ENCODE peak calls at places on chromosomes 1 and 21, in six cellular contexts. One of them, this sample, is unnamed. For H3K36me3, the result is how much of the 10 kb centered on the place peaks cover.

GRCh38 chr1:211625040-211625439 is 46.1 kb upstream of the SLC30A1 start:
- DNase-seq in PC-3: peak
- DNase-seq in cardiac muscle cell: peak
- DNase-seq in endodermal cell: no peak
- DNase-seq in IMR-90: peak
- DNase-seq in A673: peak
- DNase-seq in this sample: no peak

GRCh38 chr1:174036798-174037197 is 14.6 kb upstream of the RC3H1 start:
- DNase-seq in cardiac muscle cell: no peak
- DNase-seq in endodermal cell: no peak
- DNase-seq in PC-3: no peak
- DNase-seq in A673: no peak
- DNase-seq in IMR-90: no peak
- DNase-seq in this sample: no peak

GRCh38 chr21:29342394-29342957 is 43.8 kb downstream of the BACH1 start:
- DNase-seq in IMR-90: peak
- DNase-seq in PC-3: peak
- DNase-seq in cardiac muscle cell: peak
- DNase-seq in endodermal cell: no peak
- DNase-seq in A673: peak
- DNase-seq in this sample: no peak

GRCh38 chr1:228172591-228173527 is 7.3 kb downstream of the IBA57 start:
- DNase-seq in A673: no peak
- DNase-seq in endodermal cell: peak
- DNase-seq in cardiac muscle cell: no peak
- DNase-seq in IMR-90: no peak
- DNase-seq in PC-3: no peak
- DNase-seq in this sample: no peak

GRCh38 chr1:183598386-183598785 is 8.1 kb upstream of the NCF2 start:
- DNase-seq in A673: no peak
- DNase-seq in PC-3: no peak
- DNase-seq in cardiac muscle cell: no peak
- DNase-seq in endodermal cell: no peak
- DNase-seq in IMR-90: peak
- DNase-seq in this sample: no peak

GRCh38 chr1:195019385-195019784 is 1588.9 kb downstream of the KCNT2 start:
- DNase-seq in A673: peak
- DNase-seq in endodermal cell: no peak
- DNase-seq in IMR-90: peak
- DNase-seq in cardiac muscle cell: no peak
- DNase-seq in PC-3: no peak
- DNase-seq in this sample: no peak

GRCh38 chr1:34478460-34479076 is 276.3 kb upstream of the GJB5 start:
- DNase-seq in PC-3: no peak
- DNase-seq in IMR-90: no peak
- DNase-seq in A673: no peak
- DNase-seq in endodermal cell: peak
- DNase-seq in cardiac muscle cell: no peak
- DNase-seq in this sample: no peak

GRCh38 chr21:39660596-39660995 is 47.9 kb downstream of the B3GALT5 start:
- DNase-seq in IMR-90: peak
- DNase-seq in cardiac muscle cell: peak
- DNase-seq in A673: no peak
- DNase-seq in PC-3: peak
- DNase-seq in endodermal cell: peak
- DNase-seq in this sample: peak

GRCh38 chr1:119673171-119673940 is 25.3 kb upstream of the ZNF697 start:
- DNase-seq in endodermal cell: no peak
- DNase-seq in cardiac muscle cell: peak
- DNase-seq in PC-3: peak
- DNase-seq in IMR-90: peak
- DNase-seq in A673: no peak
- DNase-seq in this sample: no peak

GRCh38 chr21:42833439-42833815 is 45.9 kb downstream of the WDR4 start:
- DNase-seq in A673: peak
- DNase-seq in endodermal cell: peak
- DNase-seq in cardiac muscle cell: no peak
- DNase-seq in PC-3: peak
- DNase-seq in IMR-90: peak
- DNase-seq in this sample: peak

GRCh38 chr1:113701429-113701828 is 57.9 kb downstream of the PHTF1 start:
- DNase-seq in cardiac muscle cell: peak
- DNase-seq in A673: peak
- DNase-seq in endodermal cell: peak
- DNase-seq in PC-3: no peak
- DNase-seq in IMR-90: no peak
- DNase-seq in this sample: no peak

GRCh38 chr1:188782220-188782841 is 1695.3 kb downstream of the BRINP3 start:
- DNase-seq in endodermal cell: peak
- DNase-seq in PC-3: peak
- DNase-seq in A673: peak
- DNase-seq in IMR-90: peak
- DNase-seq in cardiac muscle cell: peak
- DNase-seq in this sample: peak

GRCh38 chr1:1361982-1362423 is 3.6 kb upstream of the MXRA8 start:
- DNase-seq in PC-3: no peak
- DNase-seq in A673: no peak
- DNase-seq in endodermal cell: peak
- DNase-seq in cardiac muscle cell: peak
- DNase-seq in IMR-90: peak
- DNase-seq in this sample: no peak

GRCh38 chr21:34522284-34522683 is 10.3 kb upstream of the KCNE1 start:
- DNase-seq in PC-3: no peak
- DNase-seq in A673: no peak
- DNase-seq in IMR-90: no peak
- DNase-seq in endodermal cell: no peak
- DNase-seq in cardiac muscle cell: no peak
- DNase-seq in this sample: peak

GRCh38 chr1:226734611-226735153 is 4.4 kb downstream of the ITPKB start:
- DNase-seq in PC-3: no peak
- DNase-seq in A673: no peak
- DNase-seq in cardiac muscle cell: no peak
- DNase-seq in endodermal cell: no peak
- DNase-seq in IMR-90: no peak
- DNase-seq in this sample: no peak

GRCh38 chr1:157162345-157162744 is 24.1 kb upstream of the ETV3 start:
- DNase-seq in PC-3: no peak
- DNase-seq in IMR-90: no peak
- DNase-seq in cardiac muscle cell: no peak
- DNase-seq in A673: no peak
- DNase-seq in endodermal cell: peak
- DNase-seq in this sample: no peak

GRCh38 chr1:98704474-98704873 is 43.0 kb downstream of the SNX7 start:
- DNase-seq in A673: no peak
- DNase-seq in IMR-90: peak
- DNase-seq in PC-3: no peak
- DNase-seq in endodermal cell: peak
- DNase-seq in cardiac muscle cell: peak
- DNase-seq in this sample: no peak

GRCh38 chr1:59136541-59137335 is 160.2 kb upstream of the FGGY start:
- DNase-seq in endodermal cell: no peak
- DNase-seq in A673: no peak
- DNase-seq in PC-3: no peak
- DNase-seq in cardiac muscle cell: no peak
- DNase-seq in IMR-90: no peak
- DNase-seq in this sample: no peak

GRCh38 chr1:24189528-24189927 is 2.4 kb upstream of the IFNLR1 start:
- DNase-seq in endodermal cell: no peak
- DNase-seq in A673: no peak
- DNase-seq in IMR-90: no peak
- DNase-seq in PC-3: no peak
- DNase-seq in cardiac muscle cell: no peak
- DNase-seq in this sample: no peak

GRCh38 chr1:56216173-56216572 is 363.2 kb downstream of the PLPP3 start:
- DNase-seq in PC-3: no peak
- DNase-seq in IMR-90: peak
- DNase-seq in A673: no peak
- DNase-seq in cardiac muscle cell: peak
- DNase-seq in endodermal cell: no peak
- DNase-seq in this sample: no peak

GRCh38 chr1:63600248-63600647 is 7.0 kb downstream of the PGM1 start:
- DNase-seq in A673: no peak
- DNase-seq in IMR-90: no peak
- DNase-seq in endodermal cell: no peak
- DNase-seq in cardiac muscle cell: no peak
- DNase-seq in PC-3: peak
- DNase-seq in this sample: no peak
- H3K27ac ChIP-seq in A673: no peak
- H3K27ac ChIP-seq in IMR-90: no peak
- H3K27ac ChIP-seq in endodermal cell: no peak
- H3K27ac ChIP-seq in cardiac muscle cell: no peak
- H3K27ac ChIP-seq in PC-3: no peak
- H3K27ac ChIP-seq in this sample: no peak

DNA sequence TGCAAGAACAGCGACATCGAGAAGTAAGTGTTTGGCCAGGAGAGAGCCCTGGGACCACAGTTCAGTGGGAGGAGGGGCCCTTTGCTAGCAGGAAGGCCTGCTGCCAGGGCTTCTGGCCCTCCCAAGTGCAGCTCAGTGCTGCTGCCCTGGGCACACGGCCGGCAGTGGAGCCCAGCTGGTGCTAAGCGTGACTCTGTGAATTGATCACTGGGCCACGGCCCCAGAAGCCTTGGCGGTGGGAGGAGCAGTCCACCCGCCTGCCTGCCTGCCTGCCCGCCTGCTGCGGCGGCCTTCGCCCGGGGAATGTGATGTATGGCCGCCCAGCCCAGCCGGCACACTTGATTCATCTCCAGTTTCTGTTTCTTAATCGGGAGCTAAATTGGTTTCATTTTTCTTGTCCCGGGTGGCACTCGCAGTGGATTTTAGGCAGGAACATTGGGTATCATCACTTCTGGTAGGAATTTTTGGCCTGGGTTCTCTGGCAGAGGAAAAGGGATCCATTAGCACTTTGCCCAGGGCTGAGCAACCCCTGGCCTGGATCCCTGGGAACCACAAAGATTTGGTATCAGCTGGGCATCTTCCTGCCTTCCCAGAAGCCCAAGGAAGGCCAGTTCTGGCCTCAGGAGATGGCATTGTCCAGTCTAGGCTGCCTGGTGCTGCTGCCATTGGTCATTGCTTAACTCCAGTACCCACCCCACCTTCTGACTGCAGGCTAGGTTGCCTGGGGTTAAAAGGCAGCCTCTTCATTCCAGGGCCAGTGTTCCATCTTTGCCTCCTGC is 28.6 kb downstream of the TMEM53 start:
- DNase-seq in IMR-90: peak
- DNase-seq in A673: no peak
- DNase-seq in PC-3: no peak
- DNase-seq in endodermal cell: no peak
- DNase-seq in cardiac muscle cell: no peak
- DNase-seq in this sample: peak
- H3K36me3 ChIP-seq in IMR-90: half or more
- H3K36me3 ChIP-seq in A673: half or more
- H3K36me3 ChIP-seq in PC-3: under half
- H3K36me3 ChIP-seq in endodermal cell: half or more
- H3K36me3 ChIP-seq in cardiac muscle cell: under half
- H3K36me3 ChIP-seq in this sample: under half

GRCh38 chr1:116514708-116515525 is 55.9 kb downstream of the CD58 start:
- DNase-seq in PC-3: peak
- DNase-seq in A673: no peak
- DNase-seq in endodermal cell: no peak
- DNase-seq in cardiac muscle cell: peak
- DNase-seq in IMR-90: no peak
- DNase-seq in this sample: peak
- H3K27ac ChIP-seq in PC-3: peak
- H3K27ac ChIP-seq in A673: no peak
- H3K27ac ChIP-seq in endodermal cell: no peak
- H3K27ac ChIP-seq in cardiac muscle cell: no peak
- H3K27ac ChIP-seq in IMR-90: no peak
- H3K27ac ChIP-seq in this sample: peak

DNA sequence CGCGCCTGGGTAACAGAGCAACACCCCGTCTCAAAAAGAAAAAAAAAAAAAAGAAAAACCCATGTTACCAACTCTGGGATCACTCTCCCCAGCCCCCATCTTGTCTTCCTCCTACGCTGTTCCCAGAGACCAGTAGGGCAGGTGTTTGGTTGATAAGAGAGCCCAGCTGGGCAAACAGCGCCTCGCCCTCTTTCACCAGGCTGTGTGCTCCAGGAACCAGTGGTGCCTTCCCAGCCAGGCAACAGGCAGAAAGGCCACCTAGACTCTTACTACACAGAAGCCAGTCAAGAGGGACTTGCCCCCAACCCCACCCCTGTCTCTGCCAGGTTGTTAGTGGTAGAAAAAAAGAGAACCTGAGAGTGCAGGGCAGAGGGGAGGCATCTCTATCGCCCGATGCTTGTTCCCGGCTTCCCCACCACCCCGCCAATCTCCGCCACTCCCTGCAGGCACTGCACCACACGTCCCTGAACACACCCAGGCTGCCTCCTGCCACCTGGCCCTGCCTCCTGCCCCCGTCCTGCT is 14.0 kb upstream of the CTRC start:
- DNase-seq in endodermal cell: no peak
- DNase-seq in PC-3: no peak
- DNase-seq in IMR-90: no peak
- DNase-seq in cardiac muscle cell: no peak
- DNase-seq in A673: no peak
- DNase-seq in this sample: peak
- H3K36me3 ChIP-seq in endodermal cell: under half
- H3K36me3 ChIP-seq in PC-3: under half
- H3K36me3 ChIP-seq in IMR-90: under half
- H3K36me3 ChIP-seq in cardiac muscle cell: under half
- H3K36me3 ChIP-seq in A673: under half
- H3K36me3 ChIP-seq in this sample: under half

DNA sequence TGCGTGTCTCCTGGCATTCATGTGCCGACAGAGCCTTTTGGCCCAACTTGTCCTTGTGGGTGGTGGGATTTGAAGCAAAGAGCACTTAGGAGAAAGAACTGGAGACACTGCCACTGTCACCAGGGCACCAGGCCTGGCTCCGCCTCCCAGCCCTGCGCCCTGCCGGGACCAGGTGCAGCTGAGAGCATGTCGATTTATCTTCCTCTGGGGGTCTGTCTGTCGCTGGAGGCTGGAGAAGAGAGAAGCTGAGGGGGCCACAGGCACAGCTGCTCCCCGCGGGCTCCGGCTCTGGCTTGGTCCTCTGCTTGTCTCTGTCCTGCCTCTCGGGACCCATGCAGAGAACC is 28.2 kb downstream of the PCNT start:
- DNase-seq in cardiac muscle cell: no peak
- DNase-seq in endodermal cell: no peak
- DNase-seq in A673: no peak
- DNase-seq in PC-3: no peak
- DNase-seq in IMR-90: no peak
- DNase-seq in this sample: no peak
- H3K27ac ChIP-seq in cardiac muscle cell: no peak
- H3K27ac ChIP-seq in endodermal cell: no peak
- H3K27ac ChIP-seq in A673: no peak
- H3K27ac ChIP-seq in PC-3: no peak
- H3K27ac ChIP-seq in IMR-90: no peak
- H3K27ac ChIP-seq in this sample: no peak

This sample was measured in small intestine.